ENCODE peak calls at places on chromosomes 5 and 9, in nine cellular contexts. D is NCI-H1417; R is sigmoid colon; I is kidney glomerular epithelial cell; J is transverse colon; Q is activated T-cell treated with anti-CD3 and anti-CD28 coated beads for 24 hours; P is effector memory CD8-positive, alpha-beta T cell; K is activated CD8-positive, alpha-beta memory T cell treated with anti-CD3 and anti-CD28 coated beads for 24 hours; X is heart left ventricle. L is an unnamed sample.

GRCh38 chr5:117568622-117569021 is 994.0 kb upstream of the SEMA6A start:
- DNase-seq in D (no peak), R (no peak), I (no peak), J (no peak), Q (no peak), P (no peak), K (no peak), X (no peak), L (no peak)

GRCh38 chr9:136848393-136849037 is 694 bp upstream of the PHPT1 start:
- DNase-seq in D (peak; percentile 73), R (no peak), I (no peak), J (peak; percentile 54), Q (no peak), P (no peak), K (peak; percentile 79), X (no peak), L (no peak)

GRCh38 chr5:132773601-132774355 is 3.3 kb downstream of the SEPTIN8 start:
- DNase-seq in D (no peak), R (peak; percentile 47), I (no peak), J (no peak), Q (no peak), P (no peak), K (no peak), X (no peak), L (peak; percentile 40)

GRCh38 chr5:113166710-113167366 is 190.2 kb downstream of the DCP2 start:
- DNase-seq in D (peak; percentile 9), R (no peak), I (peak; percentile 97), J (no peak), Q (no peak), P (no peak), K (no peak), X (no peak), L (no peak)

GRCh38 chr5:178329331-178329730 is 96.7 kb upstream of the PHYKPL start:
- DNase-seq in D (no peak), R (no peak), I (no peak), J (no peak), Q (no peak), P (no peak), K (no peak), X (no peak), L (no peak)

GRCh38 chr9:112007575-112008240 is 111.1 kb downstream of the UGCG start:
- DNase-seq in D (no peak), R (no peak), I (no peak), J (no peak), Q (no peak), P (no peak), K (no peak), X (no peak), L (no peak)

GRCh38 chr5:177378884-177379883 is 5.0 kb upstream of the SLC34A1 start:
- DNase-seq in D (no peak), R (no peak), I (no peak), J (no peak), Q (no peak), P (no peak), K (no peak), X (no peak), L (no peak)

GRCh38 chr9:128297221-128297773 is 21.2 kb downstream of the SWI5 start:
- DNase-seq in D (no peak), R (no peak), I (no peak), J (no peak), Q (no peak), P (no peak), K (no peak), X (no peak), L (no peak)

GRCh38 chr5:149362541-149362940 is 4.7 kb downstream of the PCYOX1L start:
- DNase-seq in D (no peak), R (no peak), I (no peak), J (no peak), Q (no peak), P (no peak), K (no peak), X (no peak), L (no peak)